ENCODE peak calls at places on chromosomes 5 and 9, in ten cellular contexts. Q is stomach, S is astrocyte of the spinal cord, H is prostate gland, C is colonic mucosa, L is IMR-90, X is Calu3, P is transverse colon, B is tibial nerve, R is neural crest cell. Z is an unnamed sample.

GRCh38 chr9:134420281-134420835 is 94.1 kb downstream of the RXRA start:
- DNase-seq in Q (no peak), S (no peak), H (no peak), C (no peak), L (no peak), X (no peak), P (no peak), B (no peak), R (no peak), Z (no peak)

GRCh38 chr9:78900500-78900899 is 603.6 kb downstream of the PSAT1 start:
- DNase-seq in Q (no peak), S (no peak), H (no peak), C (no peak), L (peak), X (no peak), P (no peak), B (no peak), R (no peak), Z (no peak)

GRCh38 chr5:36079200-36079761 is 12.6 kb upstream of the UGT3A2 start:
- DNase-seq in Q (no peak), S (peak), H (no peak), C (peak), L (peak), X (peak), P (no peak), B (no peak), R (peak), Z (no peak)

GRCh38 chr5:131171276-131171815 is 602 bp downstream of the LYRM7 start:
- DNase-seq in Q (no peak), S (no peak), H (no peak), C (peak), L (no peak), X (peak), P (peak), B (no peak), R (no peak), Z (no peak)

GRCh38 chr5:38547257-38547656 is 9.2 kb downstream of the LIFR start:
- DNase-seq in Q (no peak), S (no peak), H (no peak), C (no peak), L (peak), X (no peak), P (no peak), B (no peak), R (no peak), Z (no peak)

GRCh38 chr9:117145811-117146490 is 268.9 kb downstream of the ASTN2 start:
- DNase-seq in Q (no peak), S (no peak), H (no peak), C (no peak), L (no peak), X (no peak), P (no peak), B (no peak), R (no peak), Z (no peak)

GRCh38 chr9:115237383-115238087 is 119.6 kb upstream of the TNC start:
- DNase-seq in Q (no peak), S (no peak), H (no peak), C (no peak), L (no peak), X (no peak), P (no peak), B (no peak), R (no peak), Z (no peak)

GRCh38 chr9:34521406-34522045 is 1.3 kb downstream of the ENHO start:
- DNase-seq in Q (no peak), S (no peak), H (no peak), C (no peak), L (no peak), X (no peak), P (no peak), B (no peak), R (no peak), Z (no peak)

GRCh38 chr9:130174025-130174424 is 1.8 kb downstream of the NCS1 start:
- DNase-seq in Q (no peak), S (no peak), H (no peak), C (no peak), L (no peak), X (no peak), P (no peak), B (no peak), R (no peak), Z (no peak)

GRCh38 chr5:88660947-88661869 is 221.8 kb downstream of the MEF2C start:
- DNase-seq in Q (no peak), S (peak), H (no peak), C (peak), L (peak), X (peak), P (peak), B (peak), R (peak), Z (peak)

GRCh38 chr5:989961-990530 is 18.6 kb upstream of the NKD2 start:
- DNase-seq in Q (peak), S (no peak), H (no peak), C (peak), L (no peak), X (no peak), P (peak), B (no peak), R (peak), Z (no peak)

GRCh38 chr5:168592014-168592368 is 12.8 kb upstream of the PANK3 start:
- DNase-seq in Q (peak), S (peak), H (peak), C (no peak), L (peak), X (no peak), P (peak), B (no peak), R (no peak), Z (no peak)

GRCh38 chr5:39713224-39713911 is 288.6 kb upstream of the DAB2 start:
- DNase-seq in Q (no peak), S (no peak), H (no peak), C (no peak), L (peak), X (no peak), P (no peak), B (no peak), R (no peak), Z (no peak)

GRCh38 chr5:2895196-2895595 is 143.7 kb upstream of the IRX2 start:
- DNase-seq in Q (peak), S (no peak), H (no peak), C (no peak), L (no peak), X (no peak), P (no peak), B (no peak), R (no peak), Z (peak)

GRCh38 chr5:1065143-1065750 is 46.6 kb downstream of the SLC12A7 start:
- DNase-seq in Q (no peak), S (no peak), H (no peak), C (no peak), L (no peak), X (no peak), P (no peak), B (no peak), R (no peak), Z (no peak)

GRCh38 chr5:133738271-133738670 is 125.9 kb upstream of the FSTL4 start:
- DNase-seq in Q (no peak), S (peak), H (no peak), C (no peak), L (no peak), X (no peak), P (no peak), B (no peak), R (no peak), Z (no peak)

GRCh38 chr5:9059920-9060691 is 485.8 kb downstream of the SEMA5A start:
- DNase-seq in Q (no peak), S (peak), H (peak), C (no peak), L (peak), X (no peak), P (no peak), B (no peak), R (no peak), Z (no peak)

GRCh38 chr5:174531782-174532191 is 192.6 kb upstream of the MSX2 start:
- DNase-seq in Q (no peak), S (no peak), H (no peak), C (no peak), L (no peak), X (no peak), P (no peak), B (no peak), R (no peak), Z (no peak)

GRCh38 chr5:146344155-146345118 is 5.8 kb downstream of the POU4F3 start:
- DNase-seq in Q (no peak), S (no peak), H (no peak), C (peak), L (no peak), X (peak), P (no peak), B (no peak), R (peak), Z (no peak)

GRCh38 chr5:111472579-111472978 is 39.8 kb downstream of the STARD4 start:
- DNase-seq in Q (no peak), S (no peak), H (no peak), C (no peak), L (no peak), X (no peak), P (no peak), B (no peak), R (no peak), Z (no peak)

GRCh38 chr9:99363509-99363908 is 141.4 kb downstream of the SEC61B start:
- DNase-seq in Q (no peak), S (no peak), H (no peak), C (no peak), L (no peak), X (no peak), P (no peak), B (no peak), R (no peak), Z (no peak)

GRCh38 chr9:95107001-95107749 is 210.3 kb downstream of the FANCC start:
- DNase-seq in Q (no peak), S (peak), H (no peak), C (no peak), L (peak), X (no peak), P (no peak), B (peak), R (no peak), Z (no peak)

GRCh38 chr5:124528838-124529237 is 217.6 kb downstream of the ZNF608 start:
- DNase-seq in Q (no peak), S (peak), H (no peak), C (no peak), L (peak), X (no peak), P (no peak), B (no peak), R (no peak), Z (no peak)

GRCh38 chr9:106933470-106933869 is 70.5 kb downstream of the ZNF462 start:
- DNase-seq in Q (no peak), S (no peak), H (no peak), C (no peak), L (no peak), X (no peak), P (no peak), B (no peak), R (no peak), Z (no peak)

GRCh38 chr5:139764250-139764791 is 31.3 kb upstream of the PSD2 start:
- DNase-seq in Q (no peak), S (peak), H (no peak), C (no peak), L (no peak), X (no peak), P (no peak), B (no peak), R (peak), Z (no peak)

GRCh38 chr9:93329632-93330286 is 121.7 kb upstream of the FAM120A start:
- DNase-seq in Q (no peak), S (no peak), H (peak), C (no peak), L (no peak), X (no peak), P (no peak), B (no peak), R (no peak), Z (no peak)

GRCh38 chr9:110153431-110153830 is 54.5 kb downstream of the C9orf152 start:
- DNase-seq in Q (no peak), S (no peak), H (no peak), C (no peak), L (no peak), X (no peak), P (no peak), B (no peak), R (no peak), Z (no peak)
- TF ChIP-seq CTCF in Q (no peak), S (no peak), H (no peak), C (no peak), L (no peak), X (no peak), P (no peak), B (no peak), R (no peak), Z (no peak)

DNA sequence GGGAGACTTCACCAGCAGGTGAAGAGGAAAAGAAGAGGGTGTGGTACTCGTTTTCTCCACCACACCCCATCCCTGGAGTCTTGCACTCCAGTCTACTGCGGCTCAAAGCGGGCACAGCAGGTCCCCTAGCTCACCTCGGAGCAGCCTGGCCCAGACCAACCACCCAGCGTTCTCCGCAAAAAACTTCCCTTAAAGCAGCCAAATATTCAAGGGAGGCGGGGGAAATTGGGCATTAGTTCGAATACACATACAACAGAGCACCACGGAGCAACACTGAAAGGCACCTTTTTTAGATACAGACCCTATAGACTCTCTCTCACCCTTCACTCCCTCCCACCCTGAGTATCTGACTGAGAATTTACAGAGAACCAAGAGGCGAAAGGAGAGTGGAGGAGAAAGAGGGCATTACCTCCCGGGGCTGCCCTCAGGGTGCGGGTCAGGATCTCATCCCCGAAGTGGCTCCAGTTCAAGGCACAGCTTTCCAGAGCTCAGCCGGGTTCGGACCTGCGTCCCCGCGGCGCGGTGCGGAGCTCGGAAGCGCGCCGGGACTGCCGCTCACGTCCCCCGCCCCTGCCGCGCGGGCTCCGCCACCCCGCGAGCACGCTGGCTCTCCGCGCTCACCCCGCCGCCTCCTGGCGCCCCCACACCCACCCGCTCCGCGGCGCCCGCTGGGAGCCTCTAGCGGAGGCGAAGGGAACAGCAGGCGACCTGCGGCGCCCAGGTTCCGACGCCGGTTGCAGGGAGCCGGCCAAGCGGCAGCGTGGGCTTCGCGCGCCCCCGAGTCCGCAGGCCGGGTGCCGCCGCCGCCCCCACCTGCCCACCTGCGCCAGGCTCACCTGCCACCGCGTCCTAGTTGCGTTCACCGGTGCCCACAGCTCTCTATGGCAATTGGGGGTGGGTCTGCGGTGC is 1638.7 kb upstream of the C9orf72 start:
- DNase-seq in Q (peak), S (peak), H (no peak), C (peak), L (no peak), X (peak), P (peak), B (no peak), R (peak), Z (peak)
- TF ChIP-seq CTCF in Q (peak), S (peak), H (peak), C (peak), L (peak), X (peak), P (peak), B (peak), R (peak), Z (peak)

GRCh38 chr5:122517091-122517490 is 205.1 kb downstream of the SNCAIP start:
- DNase-seq in Q (no peak), S (no peak), H (no peak), C (no peak), L (no peak), X (no peak), P (no peak), B (no peak), R (no peak), Z (no peak)

GRCh38 chr5:122515709-122516431 is 203.8 kb downstream of the SNCAIP start:
- DNase-seq in Q (peak), S (peak), H (peak), C (no peak), L (peak), X (peak), P (peak), B (no peak), R (peak), Z (no peak)

DNA sequence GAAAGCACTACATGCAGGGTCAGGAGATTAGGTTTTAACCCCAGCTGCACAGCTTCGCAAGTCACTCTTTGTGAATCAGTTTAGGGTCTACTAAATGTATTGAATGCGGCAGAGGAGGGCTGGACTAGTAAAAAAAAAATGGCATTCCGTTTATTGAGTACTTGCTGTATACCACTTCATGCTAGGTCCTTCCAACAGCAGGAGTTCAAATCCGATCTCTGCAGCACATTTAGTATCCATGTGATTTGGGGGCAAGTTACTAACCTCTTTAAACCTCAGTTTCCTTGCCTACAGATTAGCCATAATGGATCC is 204.4 kb downstream of the SNCAIP start:
- DNase-seq in Q (no peak), S (no peak), H (no peak), C (no peak), L (no peak), X (no peak), P (no peak), B (no peak), R (no peak), Z (no peak)
- TF ChIP-seq CTCF in Q (no peak), S (no peak), H (no peak), C (no peak), L (no peak), X (no peak), P (no peak), B (no peak), R (no peak), Z (peak)

GRCh38 chr5:142441638-142442037 is 116.8 kb upstream of the SPRY4 start:
- DNase-seq in Q (no peak), S (no peak), H (no peak), C (no peak), L (peak), X (no peak), P (peak), B (no peak), R (peak), Z (peak)
- TF ChIP-seq CTCF in Q (no peak), S (no peak), H (no peak), C (no peak), L (peak), X (no peak), P (no peak), B (no peak), R (no peak), Z (no peak)

GRCh38 chr9:37784640-37785483 is at the start of gene EXOSC3:
- DNase-seq in Q (peak), S (peak), H (peak), C (peak), L (peak), X (peak), P (peak), B (peak), R (peak), Z (peak)
- TF ChIP-seq CTCF in Q (no peak), S (no peak), H (no peak), C (no peak), L (peak), X (no peak), P (no peak), B (no peak), R (peak), Z (no peak)

GRCh38 chr5:7927466-7928375 is 58.8 kb downstream of the MTRR start:
- DNase-seq in Q (peak), S (peak), H (peak), C (peak), L (peak), X (peak), P (peak), B (no peak), R (peak), Z (no peak)

GRCh38 chr5:7926720-7927119 is 57.8 kb downstream of the MTRR start:
- DNase-seq in Q (no peak), S (no peak), H (no peak), C (no peak), L (no peak), X (no peak), P (no peak), B (no peak), R (no peak), Z (no peak)

GRCh38 chr5:7926296-7926695 is 57.3 kb downstream of the MTRR start:
- DNase-seq in Q (no peak), S (peak), H (no peak), C (no peak), L (peak), X (no peak), P (no peak), B (no peak), R (no peak), Z (no peak)
- TF ChIP-seq CTCF in Q (no peak), S (no peak), H (no peak), C (no peak), L (no peak), X (no peak), P (no peak), B (no peak), R (no peak), Z (no peak)

DNA sequence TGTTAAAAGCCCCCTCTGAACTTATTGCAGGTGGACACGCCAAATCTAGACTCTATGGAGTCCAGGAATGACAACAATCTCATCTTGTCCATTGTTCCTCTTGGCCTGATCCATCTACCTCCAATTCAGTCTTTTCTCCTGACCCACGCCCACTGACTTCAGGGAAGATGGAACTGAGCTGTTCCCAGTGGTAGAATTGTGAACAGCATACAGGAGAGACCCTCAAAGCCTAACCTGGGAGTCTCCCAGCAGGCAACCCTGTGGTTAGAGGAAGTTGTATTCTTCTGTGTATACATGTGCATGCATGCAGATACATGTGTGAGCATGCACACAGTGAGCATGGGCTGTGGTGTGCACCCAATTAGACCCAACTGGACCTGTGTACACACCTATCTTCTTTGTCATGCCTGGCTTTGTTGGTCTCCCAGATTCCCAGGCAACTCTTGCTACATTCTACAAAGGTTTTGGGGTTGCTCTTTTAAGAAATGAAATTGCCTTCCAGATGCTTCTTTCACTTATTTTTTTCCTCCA is 286.0 kb downstream of the ZSWIM6 start:
- DNase-seq in Q (no peak), S (no peak), H (no peak), C (no peak), L (no peak), X (no peak), P (no peak), B (no peak), R (no peak), Z (no peak)
- TF ChIP-seq CTCF in Q (no peak), S (no peak), H (no peak), C (no peak), L (no peak), X (no peak), P (no peak), B (no peak), R (peak), Z (no peak)

GRCh38 chr5:120735076-120735475 is 271.0 kb downstream of the PRR16 start:
- DNase-seq in Q (no peak), S (no peak), H (no peak), C (no peak), L (peak), X (no peak), P (no peak), B (no peak), R (no peak), Z (no peak)
- TF ChIP-seq CTCF in Q (no peak), S (peak), H (no peak), C (no peak), L (no peak), X (no peak), P (no peak), B (no peak), R (no peak), Z (no peak)

Z was measured in mesothelial cell of epicardium.